ENCODE peak calls at places on chromosomes 1 and 21, in eight cellular contexts. One of them, this sample, is unnamed.

GRCh38 chr21:28523367-28523766 is 469.3 kb downstream of the LTN1 start:
- DNase-seq in stimulated activated effector memory CD8-positive, alpha-beta T cell treated with anti-CD3 and anti-CD28 coated beads, Interleukin-12 subunit alpha, Interleukin-12 subunit beta, amount 100 ng/mL, for 72 hours: no peak
- DNase-seq in endothelial cell: no peak
- DNase-seq in substantia nigra: no peak
- DNase-seq in frontal cortex: no peak
- DNase-seq in skeletal muscle cell: no peak
- DNase-seq in smooth muscle cell of the brain vasculature: no peak
- DNase-seq in Ammon's horn: no peak
- DNase-seq in this sample: no peak

GRCh38 chr1:214386747-214387146 is 105.8 kb downstream of the SMYD2 start:
- DNase-seq in stimulated activated effector memory CD8-positive, alpha-beta T cell treated with anti-CD3 and anti-CD28 coated beads, Interleukin-12 subunit alpha, Interleukin-12 subunit beta, amount 100 ng/mL, for 72 hours: no peak
- DNase-seq in Ammon's horn: no peak
- DNase-seq in endothelial cell: no peak
- DNase-seq in substantia nigra: no peak
- DNase-seq in frontal cortex: no peak
- DNase-seq in skeletal muscle cell: no peak
- DNase-seq in smooth muscle cell of the brain vasculature: no peak
- DNase-seq in this sample: no peak

GRCh38 chr1:198686069-198686728 is 47.4 kb downstream of the PTPRC start:
- DNase-seq in frontal cortex: no peak
- DNase-seq in substantia nigra: no peak
- DNase-seq in skeletal muscle cell: no peak
- DNase-seq in Ammon's horn: no peak
- DNase-seq in smooth muscle cell of the brain vasculature: no peak
- DNase-seq in stimulated activated effector memory CD8-positive, alpha-beta T cell treated with anti-CD3 and anti-CD28 coated beads, Interleukin-12 subunit alpha, Interleukin-12 subunit beta, amount 100 ng/mL, for 72 hours: no peak
- DNase-seq in endothelial cell: no peak
- DNase-seq in this sample: no peak

GRCh38 chr1:178172939-178173338 is 79.0 kb downstream of the RASAL2 start:
- DNase-seq in skeletal muscle cell: no peak
- DNase-seq in substantia nigra: no peak
- DNase-seq in frontal cortex: no peak
- DNase-seq in Ammon's horn: no peak
- DNase-seq in endothelial cell: no peak
- DNase-seq in stimulated activated effector memory CD8-positive, alpha-beta T cell treated with anti-CD3 and anti-CD28 coated beads, Interleukin-12 subunit alpha, Interleukin-12 subunit beta, amount 100 ng/mL, for 72 hours: no peak
- DNase-seq in smooth muscle cell of the brain vasculature: no peak
- DNase-seq in this sample: no peak

GRCh38 chr1:220344745-220345144 is 72.5 kb upstream of the RAB3GAP2 start:
- DNase-seq in endothelial cell: no peak
- DNase-seq in Ammon's horn: no peak
- DNase-seq in skeletal muscle cell: no peak
- DNase-seq in smooth muscle cell of the brain vasculature: no peak
- DNase-seq in substantia nigra: no peak
- DNase-seq in stimulated activated effector memory CD8-positive, alpha-beta T cell treated with anti-CD3 and anti-CD28 coated beads, Interleukin-12 subunit alpha, Interleukin-12 subunit beta, amount 100 ng/mL, for 72 hours: no peak
- DNase-seq in frontal cortex: no peak
- DNase-seq in this sample: no peak

GRCh38 chr1:54227091-54227602 is 27.2 kb downstream of the MRPL37 start:
- DNase-seq in endothelial cell: no peak
- DNase-seq in Ammon's horn: peak
- DNase-seq in stimulated activated effector memory CD8-positive, alpha-beta T cell treated with anti-CD3 and anti-CD28 coated beads, Interleukin-12 subunit alpha, Interleukin-12 subunit beta, amount 100 ng/mL, for 72 hours: no peak
- DNase-seq in skeletal muscle cell: no peak
- DNase-seq in frontal cortex: no peak
- DNase-seq in substantia nigra: no peak
- DNase-seq in smooth muscle cell of the brain vasculature: no peak
- DNase-seq in this sample: peak

GRCh38 chr1:246300653-246301549 is 206.2 kb downstream of the SMYD3 start:
- DNase-seq in endothelial cell: no peak
- DNase-seq in substantia nigra: no peak
- DNase-seq in smooth muscle cell of the brain vasculature: no peak
- DNase-seq in skeletal muscle cell: no peak
- DNase-seq in stimulated activated effector memory CD8-positive, alpha-beta T cell treated with anti-CD3 and anti-CD28 coated beads, Interleukin-12 subunit alpha, Interleukin-12 subunit beta, amount 100 ng/mL, for 72 hours: no peak
- DNase-seq in Ammon's horn: no peak
- DNase-seq in frontal cortex: no peak
- DNase-seq in this sample: no peak

GRCh38 chr1:43659384-43659783 is 9.4 kb downstream of the KDM4A start:
- DNase-seq in smooth muscle cell of the brain vasculature: no peak
- DNase-seq in substantia nigra: no peak
- DNase-seq in frontal cortex: no peak
- DNase-seq in Ammon's horn: no peak
- DNase-seq in stimulated activated effector memory CD8-positive, alpha-beta T cell treated with anti-CD3 and anti-CD28 coated beads, Interleukin-12 subunit alpha, Interleukin-12 subunit beta, amount 100 ng/mL, for 72 hours: no peak
- DNase-seq in endothelial cell: no peak
- DNase-seq in skeletal muscle cell: no peak
- DNase-seq in this sample: no peak

GRCh38 chr1:61226791-61227567 is 144.6 kb downstream of the NFIA start:
- DNase-seq in Ammon's horn: no peak
- DNase-seq in smooth muscle cell of the brain vasculature: no peak
- DNase-seq in frontal cortex: no peak
- DNase-seq in substantia nigra: no peak
- DNase-seq in endothelial cell: no peak
- DNase-seq in skeletal muscle cell: no peak
- DNase-seq in stimulated activated effector memory CD8-positive, alpha-beta T cell treated with anti-CD3 and anti-CD28 coated beads, Interleukin-12 subunit alpha, Interleukin-12 subunit beta, amount 100 ng/mL, for 72 hours: no peak
- DNase-seq in this sample: no peak

GRCh38 chr21:42564561-42564971 is 50.9 kb downstream of the SLC37A1 start:
- DNase-seq in Ammon's horn: no peak
- DNase-seq in substantia nigra: no peak
- DNase-seq in frontal cortex: no peak
- DNase-seq in endothelial cell: no peak
- DNase-seq in stimulated activated effector memory CD8-positive, alpha-beta T cell treated with anti-CD3 and anti-CD28 coated beads, Interleukin-12 subunit alpha, Interleukin-12 subunit beta, amount 100 ng/mL, for 72 hours: no peak
- DNase-seq in smooth muscle cell of the brain vasculature: no peak
- DNase-seq in skeletal muscle cell: no peak
- DNase-seq in this sample: peak

GRCh38 chr1:7070389-7071029 is 285.3 kb downstream of the CAMTA1 start:
- DNase-seq in smooth muscle cell of the brain vasculature: peak
- DNase-seq in stimulated activated effector memory CD8-positive, alpha-beta T cell treated with anti-CD3 and anti-CD28 coated beads, Interleukin-12 subunit alpha, Interleukin-12 subunit beta, amount 100 ng/mL, for 72 hours: peak
- DNase-seq in Ammon's horn: peak
- DNase-seq in endothelial cell: peak
- DNase-seq in substantia nigra: peak
- DNase-seq in frontal cortex: peak
- DNase-seq in skeletal muscle cell: peak
- DNase-seq in this sample: no peak

This sample was measured in left lung.